ENCODE peak calls at places on chromosome 5, in nine cellular contexts. One of them, this sample, is unnamed.

GRCh38 chr5:19859020-19859419 is 129.0 kb downstream of the CDH18 start:
- DNase-seq in PC-3: no peak
- DNase-seq in bronchial epithelial cell: no peak
- DNase-seq in GM23248: no peak
- DNase-seq in fibroblast of lung: no peak
- DNase-seq in cardiac fibroblast: no peak
- DNase-seq in fibroblast of mammary gland: no peak
- DNase-seq in lower leg skin: no peak
- DNase-seq in brain microvascular endothelial cell: no peak
- DNase-seq in this sample: no peak

GRCh38 chr5:170631471-170632195 is 127.8 kb downstream of the KCNIP1 start:
- DNase-seq in bronchial epithelial cell: no peak
- DNase-seq in GM23248: peak
- DNase-seq in cardiac fibroblast: peak
- DNase-seq in lower leg skin: no peak
- DNase-seq in brain microvascular endothelial cell: no peak
- DNase-seq in fibroblast of mammary gland: no peak
- DNase-seq in PC-3: no peak
- DNase-seq in fibroblast of lung: peak
- DNase-seq in this sample: no peak

GRCh38 chr5:80502795-80503194 is 14.9 kb downstream of the FAM151B start:
- DNase-seq in lower leg skin: no peak
- DNase-seq in bronchial epithelial cell: no peak
- DNase-seq in GM23248: no peak
- DNase-seq in cardiac fibroblast: no peak
- DNase-seq in fibroblast of lung: no peak
- DNase-seq in brain microvascular endothelial cell: no peak
- DNase-seq in fibroblast of mammary gland: no peak
- DNase-seq in PC-3: no peak
- DNase-seq in this sample: no peak

GRCh38 chr5:33984671-33985124 is at the start of gene SLC45A2:
- DNase-seq in fibroblast of mammary gland: peak
- DNase-seq in brain microvascular endothelial cell: peak
- DNase-seq in GM23248: peak
- DNase-seq in cardiac fibroblast: no peak
- DNase-seq in lower leg skin: no peak
- DNase-seq in PC-3: no peak
- DNase-seq in fibroblast of lung: peak
- DNase-seq in bronchial epithelial cell: no peak
- DNase-seq in this sample: peak

GRCh38 chr5:94595281-94595680 is 23.1 kb downstream of the KIAA0825 start:
- DNase-seq in brain microvascular endothelial cell: no peak
- DNase-seq in GM23248: no peak
- DNase-seq in cardiac fibroblast: no peak
- DNase-seq in lower leg skin: no peak
- DNase-seq in fibroblast of mammary gland: no peak
- DNase-seq in bronchial epithelial cell: no peak
- DNase-seq in PC-3: no peak
- DNase-seq in fibroblast of lung: no peak
- DNase-seq in this sample: no peak

GRCh38 chr5:111439473-111440075 is 72.8 kb downstream of the STARD4 start:
- DNase-seq in bronchial epithelial cell: peak
- DNase-seq in fibroblast of mammary gland: no peak
- DNase-seq in fibroblast of lung: peak
- DNase-seq in cardiac fibroblast: no peak
- DNase-seq in brain microvascular endothelial cell: no peak
- DNase-seq in lower leg skin: no peak
- DNase-seq in PC-3: no peak
- DNase-seq in GM23248: peak
- DNase-seq in this sample: peak

GRCh38 chr5:52786937-52787599 is 648 bp upstream of the ITGA1 start:
- DNase-seq in PC-3: no peak
- DNase-seq in fibroblast of mammary gland: peak
- DNase-seq in lower leg skin: no peak
- DNase-seq in fibroblast of lung: no peak
- DNase-seq in bronchial epithelial cell: peak
- DNase-seq in cardiac fibroblast: peak
- DNase-seq in GM23248: peak
- DNase-seq in brain microvascular endothelial cell: no peak
- DNase-seq in this sample: no peak

GRCh38 chr5:171542504-171543150 is 123.2 kb downstream of the FGF18 start:
- DNase-seq in GM23248: no peak
- DNase-seq in fibroblast of lung: no peak
- DNase-seq in brain microvascular endothelial cell: no peak
- DNase-seq in fibroblast of mammary gland: no peak
- DNase-seq in cardiac fibroblast: no peak
- DNase-seq in lower leg skin: no peak
- DNase-seq in bronchial epithelial cell: no peak
- DNase-seq in PC-3: no peak
- DNase-seq in this sample: no peak

GRCh38 chr5:53397845-53398244 is 82.6 kb upstream of the FST start:
- DNase-seq in lower leg skin: no peak
- DNase-seq in brain microvascular endothelial cell: peak
- DNase-seq in fibroblast of lung: peak
- DNase-seq in GM23248: peak
- DNase-seq in PC-3: peak
- DNase-seq in bronchial epithelial cell: peak
- DNase-seq in cardiac fibroblast: peak
- DNase-seq in fibroblast of mammary gland: peak
- DNase-seq in this sample: peak

GRCh38 chr5:38188591-38188990 is 69.8 kb upstream of the EGFLAM start:
- DNase-seq in cardiac fibroblast: no peak
- DNase-seq in brain microvascular endothelial cell: no peak
- DNase-seq in GM23248: no peak
- DNase-seq in fibroblast of lung: no peak
- DNase-seq in bronchial epithelial cell: no peak
- DNase-seq in fibroblast of mammary gland: no peak
- DNase-seq in lower leg skin: no peak
- DNase-seq in PC-3: no peak
- DNase-seq in this sample: no peak
- H3K4me3 ChIP-seq in cardiac fibroblast: no peak
- H3K4me3 ChIP-seq in brain microvascular endothelial cell: no peak
- H3K4me3 ChIP-seq in GM23248: no peak
- H3K4me3 ChIP-seq in fibroblast of lung: no peak
- H3K4me3 ChIP-seq in bronchial epithelial cell: no peak
- H3K4me3 ChIP-seq in fibroblast of mammary gland: no peak
- H3K4me3 ChIP-seq in lower leg skin: no peak
- H3K4me3 ChIP-seq in PC-3: no peak
- H3K4me3 ChIP-seq in this sample: no peak

GRCh38 chr5:139296862-139297326 is 3.4 kb downstream of the MATR3 start:
- DNase-seq in brain microvascular endothelial cell: no peak
- DNase-seq in PC-3: no peak
- DNase-seq in fibroblast of lung: no peak
- DNase-seq in bronchial epithelial cell: no peak
- DNase-seq in GM23248: no peak
- DNase-seq in lower leg skin: no peak
- DNase-seq in fibroblast of mammary gland: no peak
- DNase-seq in cardiac fibroblast: no peak
- DNase-seq in this sample: no peak

GRCh38 chr5:139296198-139296597 is 2.7 kb downstream of the MATR3 start:
- DNase-seq in fibroblast of mammary gland: no peak
- DNase-seq in lower leg skin: no peak
- DNase-seq in PC-3: no peak
- DNase-seq in fibroblast of lung: no peak
- DNase-seq in bronchial epithelial cell: no peak
- DNase-seq in cardiac fibroblast: no peak
- DNase-seq in GM23248: no peak
- DNase-seq in brain microvascular endothelial cell: no peak
- DNase-seq in this sample: no peak

GRCh38 chr5:139299477-139299876 is 5.9 kb downstream of the MATR3 start:
- DNase-seq in PC-3: no peak
- DNase-seq in brain microvascular endothelial cell: no peak
- DNase-seq in bronchial epithelial cell: no peak
- DNase-seq in GM23248: no peak
- DNase-seq in cardiac fibroblast: no peak
- DNase-seq in fibroblast of lung: no peak
- DNase-seq in lower leg skin: no peak
- DNase-seq in fibroblast of mammary gland: no peak
- DNase-seq in this sample: no peak

GRCh38 chr5:139298242-139298641 is 4.7 kb downstream of the MATR3 start:
- DNase-seq in brain microvascular endothelial cell: no peak
- DNase-seq in bronchial epithelial cell: no peak
- DNase-seq in fibroblast of mammary gland: no peak
- DNase-seq in PC-3: no peak
- DNase-seq in cardiac fibroblast: no peak
- DNase-seq in fibroblast of lung: no peak
- DNase-seq in lower leg skin: no peak
- DNase-seq in GM23248: no peak
- DNase-seq in this sample: no peak

DNA sequence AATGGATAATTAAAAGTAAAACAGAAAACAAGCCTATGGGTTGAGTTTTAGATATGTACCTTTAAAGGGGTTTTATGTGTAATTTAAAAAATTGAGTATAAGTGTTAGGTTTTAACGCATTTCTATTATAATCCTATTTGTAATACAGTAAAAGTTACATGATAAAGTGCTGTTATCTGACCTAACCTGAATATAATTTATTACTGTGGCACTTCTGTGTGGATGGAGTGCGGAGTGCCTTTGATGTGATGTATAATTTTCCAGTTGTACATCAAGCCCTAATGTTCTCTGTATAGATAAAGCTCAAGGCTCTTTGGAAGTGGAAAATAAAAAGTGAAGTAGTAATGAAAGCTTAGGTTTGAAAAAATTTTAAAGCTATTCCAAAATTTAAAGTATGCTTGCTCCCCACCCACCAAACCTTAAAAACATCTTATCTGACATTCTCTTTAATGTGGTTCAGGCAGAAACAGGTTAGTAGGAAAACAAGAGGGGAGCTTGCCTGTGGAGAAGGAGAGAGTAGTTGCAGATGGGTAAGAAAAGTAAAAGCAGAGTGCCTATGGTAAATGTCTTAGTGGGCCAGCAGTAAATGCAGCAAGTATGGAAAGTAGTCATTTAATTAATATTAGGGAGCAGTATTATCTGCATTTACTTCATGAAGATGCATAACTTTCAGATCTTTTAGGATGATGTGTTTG is 4.0 kb downstream of the MATR3 start:
- DNase-seq in PC-3: no peak
- DNase-seq in cardiac fibroblast: no peak
- DNase-seq in fibroblast of mammary gland: no peak
- DNase-seq in brain microvascular endothelial cell: no peak
- DNase-seq in bronchial epithelial cell: no peak
- DNase-seq in lower leg skin: no peak
- DNase-seq in fibroblast of lung: no peak
- DNase-seq in GM23248: no peak
- DNase-seq in this sample: no peak
- H3K4me3 ChIP-seq in PC-3: no peak
- H3K4me3 ChIP-seq in cardiac fibroblast: no peak
- H3K4me3 ChIP-seq in fibroblast of mammary gland: no peak
- H3K4me3 ChIP-seq in brain microvascular endothelial cell: no peak
- H3K4me3 ChIP-seq in bronchial epithelial cell: no peak
- H3K4me3 ChIP-seq in lower leg skin: no peak
- H3K4me3 ChIP-seq in fibroblast of lung: no peak
- H3K4me3 ChIP-seq in GM23248: no peak
- H3K4me3 ChIP-seq in this sample: no peak

GRCh38 chr5:91221917-91222316 is 161.2 kb downstream of the ARRDC3 start:
- DNase-seq in fibroblast of mammary gland: no peak
- DNase-seq in fibroblast of lung: no peak
- DNase-seq in bronchial epithelial cell: no peak
- DNase-seq in lower leg skin: no peak
- DNase-seq in brain microvascular endothelial cell: no peak
- DNase-seq in GM23248: no peak
- DNase-seq in cardiac fibroblast: no peak
- DNase-seq in PC-3: no peak
- DNase-seq in this sample: no peak

GRCh38 chr5:91219141-91219802 is 163.8 kb downstream of the ARRDC3 start:
- DNase-seq in cardiac fibroblast: peak
- DNase-seq in lower leg skin: peak
- DNase-seq in fibroblast of mammary gland: peak
- DNase-seq in PC-3: peak
- DNase-seq in brain microvascular endothelial cell: peak
- DNase-seq in fibroblast of lung: peak
- DNase-seq in bronchial epithelial cell: peak
- DNase-seq in GM23248: peak
- DNase-seq in this sample: peak

GRCh38 chr5:91214571-91214970 is 168.5 kb downstream of the ARRDC3 start:
- DNase-seq in GM23248: no peak
- DNase-seq in fibroblast of lung: no peak
- DNase-seq in brain microvascular endothelial cell: no peak
- DNase-seq in cardiac fibroblast: no peak
- DNase-seq in fibroblast of mammary gland: no peak
- DNase-seq in PC-3: no peak
- DNase-seq in lower leg skin: no peak
- DNase-seq in bronchial epithelial cell: no peak
- DNase-seq in this sample: no peak

GRCh38 chr5:91219803-91220371 is 163.2 kb downstream of the ARRDC3 start:
- DNase-seq in GM23248: no peak
- DNase-seq in fibroblast of mammary gland: peak
- DNase-seq in cardiac fibroblast: peak
- DNase-seq in fibroblast of lung: no peak
- DNase-seq in bronchial epithelial cell: peak
- DNase-seq in brain microvascular endothelial cell: peak
- DNase-seq in PC-3: peak
- DNase-seq in lower leg skin: no peak
- DNase-seq in this sample: peak

GRCh38 chr5:91217859-91218258 is 165.3 kb downstream of the ARRDC3 start:
- DNase-seq in fibroblast of mammary gland: no peak
- DNase-seq in cardiac fibroblast: no peak
- DNase-seq in brain microvascular endothelial cell: no peak
- DNase-seq in lower leg skin: no peak
- DNase-seq in PC-3: no peak
- DNase-seq in fibroblast of lung: no peak
- DNase-seq in GM23248: no peak
- DNase-seq in bronchial epithelial cell: no peak
- DNase-seq in this sample: no peak
- H3K4me3 ChIP-seq in fibroblast of mammary gland: no peak
- H3K4me3 ChIP-seq in cardiac fibroblast: no peak
- H3K4me3 ChIP-seq in brain microvascular endothelial cell: no peak
- H3K4me3 ChIP-seq in lower leg skin: no peak
- H3K4me3 ChIP-seq in PC-3: no peak
- H3K4me3 ChIP-seq in fibroblast of lung: no peak
- H3K4me3 ChIP-seq in GM23248: no peak
- H3K4me3 ChIP-seq in bronchial epithelial cell: no peak
- H3K4me3 ChIP-seq in this sample: no peak

GRCh38 chr5:172981931-172982330 is 1.6 kb upstream of the ATP6V0E1 start:
- DNase-seq in PC-3: no peak
- DNase-seq in fibroblast of lung: no peak
- DNase-seq in bronchial epithelial cell: no peak
- DNase-seq in cardiac fibroblast: no peak
- DNase-seq in brain microvascular endothelial cell: no peak
- DNase-seq in GM23248: no peak
- DNase-seq in fibroblast of mammary gland: no peak
- DNase-seq in lower leg skin: no peak
- DNase-seq in this sample: no peak

GRCh38 chr5:172990776-172991175 is 7.2 kb downstream of the ATP6V0E1 start:
- DNase-seq in lower leg skin: no peak
- DNase-seq in brain microvascular endothelial cell: no peak
- DNase-seq in bronchial epithelial cell: no peak
- DNase-seq in fibroblast of lung: no peak
- DNase-seq in cardiac fibroblast: no peak
- DNase-seq in PC-3: no peak
- DNase-seq in fibroblast of mammary gland: no peak
- DNase-seq in GM23248: no peak
- DNase-seq in this sample: no peak

GRCh38 chr5:172983542-172984243 is at the start of gene ATP6V0E1:
- DNase-seq in PC-3: peak
- DNase-seq in brain microvascular endothelial cell: peak
- DNase-seq in lower leg skin: peak
- DNase-seq in fibroblast of lung: peak
- DNase-seq in fibroblast of mammary gland: peak
- DNase-seq in bronchial epithelial cell: peak
- DNase-seq in cardiac fibroblast: peak
- DNase-seq in GM23248: peak
- DNase-seq in this sample: peak

GRCh38 chr5:172984244-172984953 is 828 bp downstream of the ATP6V0E1 start:
- DNase-seq in fibroblast of lung: peak
- DNase-seq in PC-3: peak
- DNase-seq in cardiac fibroblast: peak
- DNase-seq in GM23248: peak
- DNase-seq in brain microvascular endothelial cell: peak
- DNase-seq in bronchial epithelial cell: peak
- DNase-seq in lower leg skin: peak
- DNase-seq in fibroblast of mammary gland: peak
- DNase-seq in this sample: peak

GRCh38 chr5:172985596-172985995 is 2.0 kb downstream of the ATP6V0E1 start:
- DNase-seq in cardiac fibroblast: no peak
- DNase-seq in brain microvascular endothelial cell: no peak
- DNase-seq in fibroblast of mammary gland: no peak
- DNase-seq in GM23248: peak
- DNase-seq in fibroblast of lung: no peak
- DNase-seq in lower leg skin: no peak
- DNase-seq in bronchial epithelial cell: peak
- DNase-seq in PC-3: peak
- DNase-seq in this sample: no peak
- H3K4me3 ChIP-seq in cardiac fibroblast: no peak
- H3K4me3 ChIP-seq in brain microvascular endothelial cell: no peak
- H3K4me3 ChIP-seq in fibroblast of mammary gland: no peak
- H3K4me3 ChIP-seq in GM23248: peak
- H3K4me3 ChIP-seq in fibroblast of lung: peak
- H3K4me3 ChIP-seq in lower leg skin: no peak
- H3K4me3 ChIP-seq in bronchial epithelial cell: no peak
- H3K4me3 ChIP-seq in PC-3: peak
- H3K4me3 ChIP-seq in this sample: peak